ENCODE peak calls at places on chromosomes 3 and 15, in eight cellular contexts. D, I, N, J, G, B, U and P are unnamed samples. For H3K4me1, the result is how much of the 10 kb centered on the place peaks cover.

GRCh38 chr3:46124216-46125143 is 83.6 kb downstream of the CCR1 start:
- DNase-seq in N (no peak), J (no peak), B (no peak), G (no peak), I (no peak), U (no peak), D (no peak), P (no peak)

GRCh38 chr3:170128259-170128976 is 53.1 kb downstream of the PHC3 start:
- DNase-seq in I (no peak), B (no peak), U (no peak), D (no peak), N (no peak), J (no peak), G (no peak), P (no peak)

GRCh38 chr3:57228734-57229505 is 1.4 kb downstream of the APPL1 start:
- DNase-seq in J (peak), I (no peak), N (no peak), B (no peak), U (no peak), G (no peak), D (no peak), P (no peak)

GRCh38 chr3:113218011-113218678 is 6.8 kb downstream of the BOC start:
- DNase-seq in B (no peak), G (no peak), D (no peak), I (peak), N (no peak), J (no peak), U (no peak), P (no peak)

GRCh38 chr3:53350652-53351051 is 3.3 kb upstream of the DCP1A start:
- DNase-seq in N (no peak), U (no peak), B (no peak), D (peak), I (no peak), J (peak), G (peak), P (no peak)

GRCh38 chr3:70853161-70853560 is 540.7 kb upstream of the MDFIC2 start:
- DNase-seq in N (no peak), G (no peak), D (no peak), J (no peak), I (no peak), U (no peak), B (no peak), P (no peak)

GRCh38 chr15:29109762-29110161 is 159.9 kb downstream of the NSMCE3 start:
- DNase-seq in B (no peak), I (no peak), N (no peak), J (no peak), G (no peak), D (no peak), U (no peak), P (no peak)

GRCh38 chr3:29080967-29081366 is 199.9 kb upstream of the RBMS3 start:
- DNase-seq in U (no peak), G (no peak), N (no peak), D (no peak), J (no peak), B (no peak), I (no peak), P (no peak)

GRCh38 chr3:188993140-188993539 is 178.6 kb upstream of the TPRG1 start:
- DNase-seq in N (no peak), I (no peak), G (no peak), J (no peak), D (no peak), U (no peak), B (no peak), P (no peak)

GRCh38 chr15:51444112-51444511 is 102.7 kb downstream of the GLDN start:
- DNase-seq in J (no peak), U (no peak), B (no peak), I (no peak), D (no peak), N (no peak), G (no peak), P (no peak)

GRCh38 chr15:26572606-26573350 is 200.1 kb downstream of the GABRB3 start:
- DNase-seq in I (no peak), B (no peak), N (peak), G (no peak), D (no peak), J (no peak), U (no peak), P (no peak)

GRCh38 chr3:61315874-61316273 is 64.6 kb upstream of the FHIT start:
- DNase-seq in I (peak), D (peak), B (peak), G (no peak), U (peak), J (no peak), N (no peak), P (no peak)

GRCh38 chr3:59438492-59438891 is 388.7 kb upstream of the CFAP20DC start:
- DNase-seq in G (no peak), J (no peak), N (no peak), I (no peak), U (no peak), B (no peak), D (no peak), P (no peak)

GRCh38 chr3:13011369-13012227 is 61.6 kb downstream of the IQSEC1 start:
- DNase-seq in U (peak), D (no peak), N (no peak), I (no peak), B (peak), J (peak), G (no peak), P (no peak)

GRCh38 chr3:122921791-122922651 is 105.5 kb downstream of the SEMA5B start:
- DNase-seq in G (peak), J (no peak), D (peak), B (peak), I (no peak), N (no peak), U (no peak), P (no peak)

GRCh38 chr3:133295199-133295901 is 104.5 kb upstream of the BFSP2 start:
- DNase-seq in I (no peak), D (peak), U (no peak), B (no peak), J (no peak), N (no peak), G (no peak), P (peak)

GRCh38 chr3:17188378-17188777 is 303.6 kb downstream of the PLCL2 start:
- DNase-seq in G (no peak), B (no peak), U (no peak), I (no peak), D (no peak), N (no peak), J (no peak), P (no peak)

GRCh38 chr3:17194116-17194515 is 309.4 kb downstream of the PLCL2 start:
- DNase-seq in I (no peak), N (no peak), G (no peak), B (no peak), U (no peak), D (no peak), J (no peak), P (no peak)

GRCh38 chr3:17192995-17193394 is 308.2 kb downstream of the PLCL2 start:
- DNase-seq in D (no peak), I (no peak), U (no peak), B (no peak), G (no peak), J (no peak), N (no peak), P (no peak)

GRCh38 chr3:17187589-17188184 is 302.9 kb downstream of the PLCL2 start:
- DNase-seq in U (no peak), G (no peak), J (no peak), B (peak), D (no peak), I (no peak), N (no peak), P (no peak)

GRCh38 chr3:17190353-17191078 is 305.8 kb downstream of the PLCL2 start:
- DNase-seq in B (peak), D (no peak), G (no peak), J (no peak), I (no peak), U (no peak), N (no peak), P (no peak)
- H3K4me1 ChIP-seq in B (under half), D (under half), G (under half), J (under half), I (under half), U (under half), N (under half), P (under half)

DNA sequence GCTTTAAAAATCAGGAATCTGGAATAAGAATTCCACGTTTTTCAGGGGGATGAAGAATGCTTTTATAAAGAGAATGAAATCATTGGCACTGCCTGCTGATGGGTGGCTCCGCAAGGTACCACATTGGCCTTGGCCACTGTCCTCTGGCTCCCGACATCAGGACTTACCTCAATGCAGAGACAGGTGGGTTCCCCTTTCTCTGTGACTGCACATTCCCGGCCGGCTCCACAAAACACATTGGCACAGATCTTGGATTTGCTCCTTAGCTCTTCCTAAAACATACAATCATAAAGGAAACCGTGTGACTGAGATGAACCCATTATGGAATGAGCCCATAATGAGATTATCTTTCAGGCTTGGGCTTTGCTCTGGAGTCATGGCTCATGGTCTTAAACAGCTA is 35.0 kb downstream of the FSTL1 start:
- DNase-seq in J (no peak), G (no peak), B (no peak), I (no peak), D (no peak), N (no peak), U (no peak), P (no peak)
- H3K4me1 ChIP-seq in J (under half), G (under half), B (under half), I (under half), D (under half), N (half or more), U (under half), P (under half)

GRCh38 chr3:63051920-63052319 is 176.7 kb upstream of the CADPS start:
- DNase-seq in U (no peak), G (no peak), N (no peak), B (no peak), J (peak), D (no peak), I (peak), P (peak)
- H3K4me1 ChIP-seq in U (under half), G (under half), N (under half), B (under half), J (under half), D (under half), I (under half), P (under half)

DNA sequence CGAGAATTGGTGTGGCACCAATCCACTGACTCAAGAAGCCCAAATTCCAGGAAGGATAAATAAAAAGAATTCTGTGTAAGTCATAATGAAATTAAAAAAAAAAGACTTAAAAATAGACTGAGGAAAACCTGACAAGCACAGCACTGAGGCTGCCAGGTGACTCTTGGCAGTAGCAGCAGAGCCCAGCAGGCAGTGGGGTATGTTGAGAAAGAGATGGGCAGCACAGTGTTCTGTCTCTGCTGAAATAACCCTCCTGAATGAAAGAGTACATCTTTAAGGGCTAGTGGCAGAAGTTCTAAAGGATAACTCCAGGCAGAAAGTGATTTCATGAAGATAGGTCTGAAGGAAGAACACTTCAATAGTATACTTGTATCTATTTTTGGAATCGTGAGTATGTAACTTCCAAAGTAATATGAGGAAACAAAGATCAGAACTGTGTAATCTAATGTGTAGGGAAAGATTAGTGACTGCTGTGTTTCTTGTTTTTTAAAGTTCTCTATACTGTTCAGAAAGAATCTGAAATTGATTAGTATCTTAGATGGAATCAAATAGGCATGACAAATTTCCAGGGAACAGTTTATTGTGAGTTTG is 75.9 kb downstream of the RAB7A start:
- DNase-seq in J (no peak), N (no peak), B (no peak), D (no peak), G (no peak), U (no peak), I (no peak), P (no peak)
- H3K4me1 ChIP-seq in J (under half), N (half or more), B (under half), D (under half), G (under half), U (under half), I (under half), P (under half)

GRCh38 chr15:63043391-63044076 is 987 bp downstream of the TPM1 start:
- DNase-seq in U (peak), N (no peak), J (peak), G (no peak), D (no peak), I (no peak), B (no peak), P (no peak)

GRCh38 chr15:63044077-63044644 is 1.6 kb downstream of the TPM1 start:
- DNase-seq in U (no peak), J (peak), N (no peak), G (no peak), B (peak), D (no peak), I (no peak), P (no peak)

GRCh38 chr15:63042879-63043340 is 363 bp downstream of the TPM1 start:
- DNase-seq in B (no peak), D (no peak), J (peak), N (no peak), U (no peak), I (no peak), G (peak), P (peak)

GRCh38 chr15:63045438-63046278 is 3.1 kb downstream of the TPM1 start:
- DNase-seq in B (no peak), J (peak), N (no peak), U (no peak), G (no peak), D (no peak), I (no peak), P (no peak)

GRCh38 chr15:63044645-63045437 is 2.3 kb downstream of the TPM1 start:
- DNase-seq in U (peak), B (peak), J (peak), N (no peak), D (peak), G (no peak), I (no peak), P (no peak)
- H3K4me1 ChIP-seq in U (under half), B (under half), J (under half), N (half or more), D (under half), G (under half), I (half or more), P (under half)

DNA sequence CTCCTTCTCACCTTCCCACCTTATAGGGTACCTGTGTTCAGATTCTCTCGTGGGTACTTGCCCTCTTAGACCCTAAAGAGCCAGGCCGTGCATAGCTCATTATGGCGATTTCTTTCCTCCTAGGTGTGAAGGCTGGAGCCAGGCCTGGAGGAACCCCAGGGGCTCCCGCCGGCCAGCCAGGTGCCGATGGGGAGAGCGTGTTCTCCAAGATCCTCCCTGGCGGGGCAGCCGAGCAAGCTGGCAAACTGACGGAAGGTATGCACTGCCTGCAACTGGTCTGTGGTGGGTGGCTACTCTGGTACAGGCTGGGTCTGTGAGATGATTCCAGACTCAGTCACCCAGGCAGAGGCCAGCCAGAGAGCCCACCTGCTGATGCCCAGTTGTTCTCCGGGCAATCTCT is 9.9 kb upstream of the APEH start:
- DNase-seq in U (no peak), B (no peak), D (no peak), G (no peak), J (no peak), I (no peak), N (no peak), P (no peak)
- H3K4me1 ChIP-seq in U (under half), B (under half), D (under half), G (under half), J (under half), I (under half), N (under half), P (under half)